ENCODE peak calls at places on chromosome 1, in five cellular contexts. A is transverse colon, Y is EL, T is HS-27A, O is GM23338. Z is an unnamed sample.

GRCh38 chr1:193656841-193657240 is 470.4 kb upstream of the B3GALT2 start:
- DNase-seq in T (no peak), Y (no peak), A (no peak), O (no peak), Z (no peak)

GRCh38 chr1:228081578-228082259 is 789 bp upstream of the ARF1 start:
- DNase-seq in A (peak; percentile 39), T (no peak), O (peak; percentile 60), Y (no peak), Z (no peak)

GRCh38 chr1:48251323-48251722 is 28.8 kb downstream of the SLC5A9 start:
- DNase-seq in A (no peak), O (no peak), T (no peak), Y (no peak), Z (no peak)

GRCh38 chr1:173997796-173998195 is 24.4 kb downstream of the RC3H1 start:
- DNase-seq in T (no peak), Y (peak; percentile 61), A (no peak), O (no peak), Z (no peak)

GRCh38 chr1:66365628-66366027 is 168.3 kb upstream of the SGIP1 start:
- DNase-seq in Y (no peak), T (no peak), A (no peak), O (no peak), Z (no peak)

GRCh38 chr1:81799939-81800740 is 594 bp upstream of the ADGRL2 start:
- DNase-seq in T (no peak), Y (peak; percentile 59), O (peak; percentile 89), A (peak; percentile 23), Z (peak; percentile 28)

GRCh38 chr1:17059391-17060128 is 5.7 kb upstream of the SDHB start:
- DNase-seq in T (no peak), A (peak; percentile 80), Y (peak; percentile 69), O (peak; percentile 91), Z (no peak)

GRCh38 chr1:8871539-8871935 is 6.9 kb downstream of the ENO1 start:
- DNase-seq in O (peak; percentile 57), T (no peak), A (peak; percentile 68), Y (no peak), Z (no peak)

GRCh38 chr1:3491291-3492246 is 37.1 kb downstream of the ARHGEF16 start:
- DNase-seq in Y (peak; percentile 62), O (peak; percentile 68), A (peak; percentile 80), T (no peak), Z (peak; percentile 19)

GRCh38 chr1:98949606-98950005 is 55.1 kb downstream of the PLPPR5 start:
- DNase-seq in A (no peak), Y (no peak), O (peak; percentile 14), T (no peak), Z (no peak)

GRCh38 chr1:65393345-65393744 is 27.1 kb upstream of the LEPR start:
- DNase-seq in O (no peak), A (no peak), T (peak; percentile 70), Y (peak; percentile 85), Z (peak; percentile 68)

GRCh38 chr1:169884616-169885015 is 9.1 kb downstream of the SCYL3 start:
- DNase-seq in O (no peak), Y (no peak), A (no peak), T (no peak), Z (no peak)

GRCh38 chr1:110240476-110241210 is 30.5 kb downstream of the KCNC4 start:
- DNase-seq in T (no peak), O (no peak), Y (no peak), A (no peak), Z (no peak)

GRCh38 chr1:80066060-80066459 is 1059.5 kb upstream of the ADGRL4 start:
- DNase-seq in Y (no peak), T (no peak), A (no peak), O (no peak), Z (no peak)

GRCh38 chr1:192639607-192640368 is 3.8 kb downstream of the RGS13 start:
- DNase-seq in O (no peak), T (peak; percentile 1), Y (peak; percentile 65), A (no peak), Z (peak; percentile 36)

GRCh38 chr1:25770541-25771245 is 29.3 kb upstream of the SELENON start:
- DNase-seq in Y (no peak), O (no peak), A (no peak), T (no peak), Z (no peak)

GRCh38 chr1:25167269-25168192 is 64.8 kb downstream of the SYF2 start:
- DNase-seq in T (no peak), Y (no peak), A (peak; percentile 21), O (no peak), Z (no peak)